ENCODE peak calls at places on chromosomes 13 and 19, in four cellular contexts. T is cardiac muscle cell, L is astrocyte, B is lung. E is an unnamed sample. For H3K4me1, the result is how much of the 10 kb centered on the place peaks cover.

GRCh38 chr13:41696163-41697003 is 239.0 kb downstream of the RGCC start:
- DNase-seq in T (peak), L (peak), B (no peak), E (peak)

GRCh38 chr13:106077017-106077416 is 458.4 kb downstream of the EFNB2 start:
- DNase-seq in T (no peak), L (no peak), B (no peak), E (no peak)

GRCh38 chr19:43777163-43777700 is 3.5 kb downstream of the KCNN4 start:
- DNase-seq in T (no peak), L (peak), B (no peak), E (peak)

GRCh38 chr13:94559201-94559795 is 36.7 kb downstream of the TGDS start:
- DNase-seq in T (no peak), L (no peak), B (no peak), E (no peak)

GRCh38 chr13:95533545-95534135 is 18.9 kb upstream of the CLDN10 start:
- DNase-seq in T (no peak), L (no peak), B (no peak), E (peak)

GRCh38 chr19:16361926-16362325 is 37.3 kb downstream of the KLF2 start:
- DNase-seq in T (no peak), L (no peak), B (no peak), E (no peak)

GRCh38 chr19:4454952-4455738 is 2.4 kb downstream of the UBXN6 start:
- DNase-seq in T (no peak), L (no peak), B (no peak), E (no peak)

GRCh38 chr13:41596190-41596589 is 138.8 kb downstream of the RGCC start:
- DNase-seq in T (no peak), L (peak), B (no peak), E (no peak)

GRCh38 chr19:38839816-38840582 is 8.4 kb upstream of the ECH1 start:
- DNase-seq in T (no peak), L (no peak), B (no peak), E (no peak)

GRCh38 chr13:108095036-108095435 is 120.3 kb downstream of the LIG4 start:
- DNase-seq in T (no peak), L (no peak), B (no peak), E (no peak)

GRCh38 chr19:51607920-51608562 is 22.2 kb downstream of the SIGLEC5 start:
- DNase-seq in T (peak), L (peak), B (peak), E (peak)

GRCh38 chr19:44607049-44607448 is 6.3 kb upstream of the IGSF23 start:
- DNase-seq in T (no peak), L (peak), B (no peak), E (no peak)

GRCh38 chr19:54040003-54040402 is 23.7 kb downstream of the VSTM1 start:
- DNase-seq in T (no peak), L (no peak), B (no peak), E (no peak)

GRCh38 chr19:39494661-39495060 is 4.1 kb upstream of the DLL3 start:
- DNase-seq in T (no peak), L (no peak), B (no peak), E (no peak)

GRCh38 chr13:33932765-33933406 is 114.9 kb downstream of the RFC3 start:
- DNase-seq in T (no peak), L (peak), B (no peak), E (peak)

GRCh38 chr19:43532571-43532961 is 422 bp upstream of the ZNF575 start:
- DNase-seq in T (no peak), L (no peak), B (no peak), E (peak)

GRCh38 chr19:18414504-18415176 is 4.6 kb upstream of the SSBP4 start:
- DNase-seq in T (peak), L (no peak), B (no peak), E (no peak)

GRCh38 chr19:33529094-33529676 is 7.6 kb upstream of the PEPD start:
- DNase-seq in T (no peak), L (no peak), B (no peak), E (no peak)

GRCh38 chr19:10730932-10731331 is 13.1 kb downstream of the DNM2 start:
- DNase-seq in T (no peak), L (no peak), B (no peak), E (no peak)

GRCh38 chr19:10726268-10726667 is 8.4 kb downstream of the DNM2 start:
- DNase-seq in T (no peak), L (no peak), B (no peak), E (no peak)

GRCh38 chr19:10727599-10728250 is 9.8 kb downstream of the DNM2 start:
- DNase-seq in T (no peak), L (no peak), B (no peak), E (no peak)

GRCh38 chr19:10725415-10725814 is 7.5 kb downstream of the DNM2 start:
- DNase-seq in T (no peak), L (no peak), B (no peak), E (no peak)

GRCh38 chr19:10729406-10729805 is 11.5 kb downstream of the DNM2 start:
- DNase-seq in T (no peak), L (no peak), B (no peak), E (no peak)
- H3K4me1 ChIP-seq in T (under half), L (under half), B (under half), E (under half)

DNA sequence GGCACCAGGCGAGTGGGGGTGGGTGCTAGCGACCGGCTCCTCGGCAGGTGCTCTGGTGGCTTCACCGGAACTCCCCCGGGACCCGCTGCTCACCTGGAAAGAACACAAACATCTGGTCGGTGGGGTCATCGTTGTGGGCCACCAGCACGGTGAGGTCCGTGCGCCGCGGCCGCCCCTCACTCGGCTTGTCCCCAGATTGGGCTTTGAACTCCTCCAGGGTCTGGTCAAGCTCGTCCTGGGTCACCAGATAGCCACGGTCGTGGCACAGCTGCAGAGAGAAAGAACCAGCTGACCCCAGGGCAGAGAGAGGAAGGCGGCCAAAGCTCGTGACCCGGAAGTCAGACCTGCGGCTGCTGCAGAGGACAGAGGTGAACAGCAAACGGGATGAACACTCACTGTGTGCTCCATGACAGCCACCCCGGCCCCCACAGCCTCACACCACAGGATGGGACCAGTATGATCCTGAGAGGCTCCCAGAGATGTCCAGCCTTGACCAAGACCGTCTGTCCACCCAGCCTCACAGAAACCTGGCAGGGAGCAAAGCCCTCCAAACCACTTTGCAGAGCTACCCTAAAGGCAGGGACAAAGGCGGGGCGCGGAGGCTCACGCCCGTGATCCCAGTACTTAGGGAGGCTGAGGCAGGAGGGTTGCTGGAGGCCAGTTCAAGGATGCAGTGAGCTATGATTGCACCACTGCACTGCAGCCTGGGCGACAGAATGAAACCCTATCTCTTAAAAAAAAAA is 1.2 kb downstream of the POLR2E start:
- DNase-seq in T (no peak), L (no peak), B (no peak), E (no peak)
- H3K27ac ChIP-seq in T (no peak), L (no peak), B (no peak), E (no peak)

GRCh38 chr13:98524793-98525192 is 52.1 kb downstream of the STK24 start:
- DNase-seq in T (no peak), L (no peak), B (no peak), E (no peak)

GRCh38 chr13:98525452-98525851 is 51.5 kb downstream of the STK24 start:
- DNase-seq in T (no peak), L (no peak), B (no peak), E (no peak)

GRCh38 chr13:98525852-98526512 is 50.9 kb downstream of the STK24 start:
- DNase-seq in T (no peak), L (no peak), B (no peak), E (no peak)

GRCh38 chr13:98523455-98524102 is 53.3 kb downstream of the STK24 start:
- DNase-seq in T (no peak), L (no peak), B (no peak), E (no peak)

DNA sequence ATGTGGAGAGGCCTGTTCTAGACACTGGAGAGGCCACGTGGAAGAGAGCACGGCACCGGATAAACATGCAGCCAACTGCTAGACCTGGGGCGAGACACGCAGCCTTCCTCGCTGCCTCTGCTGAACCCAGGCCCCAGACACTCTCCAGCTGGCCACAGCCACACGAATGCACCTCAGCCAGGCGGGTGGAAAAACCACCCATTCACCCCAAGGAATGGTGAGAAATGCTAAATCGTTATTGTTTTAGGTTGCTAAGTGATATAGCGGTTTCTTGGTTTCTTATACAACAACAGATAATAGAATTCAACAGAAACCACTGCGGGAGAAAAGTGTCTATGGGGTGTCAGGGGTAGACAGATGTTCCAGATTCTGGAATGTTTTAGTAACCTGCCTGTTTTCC is 52.5 kb downstream of the STK24 start:
- DNase-seq in T (no peak), L (no peak), B (no peak), E (no peak)
- H3K4me1 ChIP-seq in T (half or more), L (under half), B (under half), E (under half)

GRCh38 chr19:55643733-55644116 is 276 bp downstream of the ZNF581 start:
- DNase-seq in T (no peak), L (no peak), B (no peak), E (no peak)
- H3K27ac ChIP-seq in T (peak), L (peak), B (peak), E (no peak)

GRCh38 chr13:27252467-27252866 is 1.1 kb downstream of the RPL21 start:
- DNase-seq in T (no peak), L (no peak), B (no peak), E (no peak)
- H3K4me1 ChIP-seq in T (under half), L (under half), B (under half), E (under half)

DNA sequence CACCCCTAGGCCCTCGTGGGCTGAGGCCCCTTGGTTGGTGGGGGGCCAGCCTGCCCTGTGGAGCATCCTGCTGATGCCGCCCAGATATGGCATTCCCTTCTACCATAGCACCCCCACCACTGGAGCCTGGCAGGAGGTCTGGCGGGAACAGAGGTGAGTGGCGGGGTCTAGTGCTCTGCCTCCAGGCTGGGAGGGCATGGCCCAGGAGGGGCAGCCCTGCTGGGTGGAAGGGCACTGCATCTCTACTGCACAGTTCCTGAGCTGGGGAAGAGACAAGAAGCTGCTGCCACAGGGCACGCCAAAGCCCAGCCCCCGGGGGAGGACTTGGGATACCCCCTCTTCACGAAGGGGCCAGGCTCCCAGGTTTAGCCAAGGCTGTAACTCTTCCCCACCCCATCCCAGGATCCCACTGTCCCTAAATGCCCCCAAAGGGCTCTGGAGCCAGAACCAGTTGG is 2.4 kb upstream of the KMT2B start:
- DNase-seq in T (no peak), L (no peak), B (no peak), E (no peak)
- H3K27ac ChIP-seq in T (no peak), L (no peak), B (no peak), E (no peak)

GRCh38 chr13:92805766-92806165 is 420.8 kb upstream of the GPC6 start:
- DNase-seq in T (no peak), L (no peak), B (no peak), E (no peak)
- H3K4me1 ChIP-seq in T (under half), L (under half), B (under half), E (under half)